ENCODE peak calls at places on chromosome 19, in five cellular contexts. O, A, J, D and R are unnamed samples.

GRCh38 chr19:39409207-39409885 is 2.7 kb downstream of the ZFP36 start:
- DNase-seq in O (peak; percentile 92), A (peak; percentile 74), J (peak; percentile 60), D (peak; percentile 94), R (peak; percentile 88)

GRCh38 chr19:4206818-4207484 is 22.4 kb upstream of the EBI3 start:
- DNase-seq in O (no peak), A (peak; percentile 37), J (peak; percentile 14), D (no peak), R (no peak)

GRCh38 chr19:57436392-57436791 is 1.3 kb downstream of the ZNF749 start:
- DNase-seq in O (no peak), A (no peak), J (no peak), D (no peak), R (no peak)

GRCh38 chr19:677201-677600 is 1.0 kb downstream of the FSTL3 start:
- DNase-seq in O (peak; percentile 81), A (peak; percentile 85), J (peak; percentile 89), D (peak; percentile 75), R (peak; percentile 67)

GRCh38 chr19:28258794-28259193 is 954.2 kb downstream of the UQCRFS1 start:
- DNase-seq in O (no peak), A (no peak), J (no peak), D (no peak), R (no peak)

GRCh38 chr19:45507864-45508680 is 793 bp downstream of the VASP start:
- DNase-seq in O (no peak), A (no peak), J (peak; percentile 44), D (peak; percentile 52), R (peak; percentile 30)

GRCh38 chr19:10644351-10645007 is 9.7 kb upstream of the ILF3 start:
- DNase-seq in O (peak; percentile 89), A (peak; percentile 66), J (peak; percentile 57), D (peak; percentile 89), R (peak; percentile 57)

GRCh38 chr19:29516358-29516725 is 9.5 kb upstream of the VSTM2B start:
- DNase-seq in O (no peak), A (no peak), J (no peak), D (no peak), R (no peak)

GRCh38 chr19:51607920-51608562 is 22.2 kb downstream of the SIGLEC5 start:
- DNase-seq in O (peak; percentile 69), A (peak; percentile 45), J (peak; percentile 39), D (peak; percentile 74), R (peak; percentile 49)

GRCh38 chr19:49387936-49388372 is at the start of gene KASH5:
- DNase-seq in O (peak; percentile 75), A (peak; percentile 57), J (peak; percentile 22), D (peak; percentile 86), R (peak; percentile 31)

GRCh38 chr19:10718205-10719196 is 622 bp downstream of the DNM2 start:
- DNase-seq in O (peak; percentile 39), A (peak; percentile 37), J (peak; percentile 16), D (peak; percentile 58), R (peak; percentile 9)

GRCh38 chr19:37817180-37817911 is 38.0 kb upstream of the ZNF573 start:
- DNase-seq in O (peak; percentile 90), A (peak; percentile 45), J (peak; percentile 55), D (peak; percentile 89), R (peak; percentile 10)

GRCh38 chr19:45404557-45405434 is at the start of gene PPP1R13L:
- DNase-seq in O (peak; percentile 88), A (peak; percentile 87), J (peak; percentile 82), D (peak; percentile 87), R (peak; percentile 90)

GRCh38 chr19:38020331-38020730 is 113.3 kb downstream of the SIPA1L3 start:
- DNase-seq in O (no peak), A (no peak), J (no peak), D (no peak), R (no peak)

GRCh38 chr19:42069619-42070293 is at the start of gene GRIK5:
- DNase-seq in O (no peak), A (no peak), J (no peak), D (no peak), R (no peak)

GRCh38 chr19:798415-799075 is 1.3 kb downstream of the PTBP1 start:
- DNase-seq in O (peak; percentile 23), A (no peak), J (no peak), D (no peak), R (no peak)

GRCh38 chr19:48900477-48901452 is 653 bp downstream of the NUCB1 start:
- DNase-seq in O (no peak), A (peak; percentile 55), J (peak; percentile 33), D (no peak), R (peak; percentile 20)

GRCh38 chr19:50327461-50328256 is 1.5 kb downstream of the KCNC3 start:
- DNase-seq in O (no peak), A (no peak), J (no peak), D (no peak), R (no peak)

GRCh38 chr19:53608381-53608780 is 23.4 kb upstream of the DPRX start:
- DNase-seq in O (no peak), A (no peak), J (no peak), D (no peak), R (no peak)

GRCh38 chr19:45443462-45444317 is 20.0 kb upstream of the ERCC1 start:
- DNase-seq in O (peak; percentile 98), A (peak; percentile 85), J (peak; percentile 78), D (peak; percentile 99), R (peak; percentile 84)

GRCh38 chr19:6273701-6274601 is 5.8 kb downstream of the MLLT1 start:
- DNase-seq in O (peak; percentile 79), A (peak; percentile 82), J (peak; percentile 91), D (peak; percentile 80), R (peak; percentile 77)
- H3K4me3 ChIP-seq in O (peak overlapping the region; percentile 46), A (peak overlapping the region; percentile 16), J (peak overlapping the region; percentile 13), D (peak overlapping the region; percentile 34), R (peak overlapping the region; percentile 7)

GRCh38 chr19:33430674-33431277 is 57.3 kb downstream of the CEBPG start:
- DNase-seq in O (peak; percentile 54), A (peak; percentile 62), J (peak; percentile 47), D (peak; percentile 70), R (peak; percentile 39)
- H3K4me3 ChIP-seq in O (no peak overlapping the region), A (no peak overlapping the region), J (no peak overlapping the region), D (no peak overlapping the region), R (no peak overlapping the region)

DNA sequence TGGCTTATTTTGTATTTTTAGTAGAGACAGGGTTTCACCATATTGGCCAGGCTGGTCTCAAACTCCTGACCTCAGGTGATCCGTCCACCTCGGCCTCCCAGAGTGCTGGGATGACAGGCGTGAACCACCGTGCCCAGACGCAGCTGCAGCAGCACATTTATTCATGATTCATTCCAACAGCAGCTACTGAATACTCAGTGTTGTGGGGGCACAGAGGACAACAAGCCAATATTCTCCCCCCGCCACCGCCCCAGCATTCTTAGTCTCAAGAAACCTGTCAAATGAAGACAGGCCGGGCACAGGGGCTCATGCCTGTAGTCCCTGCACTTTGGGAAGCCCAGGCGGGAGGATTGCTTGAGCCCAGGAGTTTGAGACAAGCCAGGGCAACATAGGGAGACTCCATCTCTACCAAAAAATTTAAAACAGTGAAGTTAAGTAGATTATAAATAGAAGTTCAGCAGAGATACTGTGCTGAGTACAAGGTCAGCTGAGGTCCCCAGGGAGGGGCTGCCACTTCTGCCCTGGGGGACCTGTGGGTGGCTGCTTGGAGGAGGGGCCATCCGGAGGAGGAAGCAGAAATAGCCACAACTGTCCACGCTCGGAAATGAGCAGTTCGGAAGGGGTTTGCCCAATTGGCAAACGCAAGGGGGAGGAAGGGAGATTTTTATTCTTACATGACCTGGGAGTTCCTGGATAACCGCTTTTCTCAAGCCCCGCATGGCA is 4.3 kb downstream of the DOT1L start:
- DNase-seq in O (peak; percentile 85), A (peak; percentile 40), J (peak; percentile 61), D (peak; percentile 73), R (no peak)
- H3K4me3 ChIP-seq in O (peak overlapping the region; percentile 43), A (no peak overlapping the region), J (no peak overlapping the region), D (peak overlapping the region; percentile 23), R (no peak overlapping the region)

DNA sequence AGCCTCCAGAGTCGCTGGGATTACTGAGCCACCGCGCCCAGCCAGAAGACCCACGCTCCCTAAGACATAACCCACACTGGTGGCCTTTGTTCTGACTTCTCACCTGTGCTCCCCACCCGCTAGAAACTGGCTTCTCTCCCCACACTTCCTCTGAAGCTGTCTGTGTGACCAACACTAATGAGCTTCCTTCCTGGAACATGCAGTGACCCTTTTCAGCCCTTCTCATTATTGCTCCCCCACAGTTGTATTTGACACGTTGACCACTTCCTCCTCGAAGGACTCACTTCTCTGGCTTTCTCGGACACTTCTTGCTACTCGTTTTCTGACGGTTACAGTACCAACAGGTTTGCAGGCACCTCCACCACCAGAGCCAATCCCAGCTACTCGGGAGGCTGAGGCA is 10.9 kb downstream of the NCR1 start:
- DNase-seq in O (no peak), A (no peak), J (no peak), D (no peak), R (no peak)
- H3K4me3 ChIP-seq in O (no peak overlapping the region), A (no peak overlapping the region), J (no peak overlapping the region), D (no peak overlapping the region), R (no peak overlapping the region)

GRCh38 chr19:30898353-30899103 is 450.7 kb downstream of the TSHZ3 start:
- DNase-seq in O (no peak), A (no peak), J (no peak), D (no peak), R (no peak)

GRCh38 chr19:30897034-30897433 is 452.2 kb downstream of the TSHZ3 start:
- DNase-seq in O (no peak), A (no peak), J (no peak), D (no peak), R (no peak)

GRCh38 chr19:30896551-30896950 is 452.7 kb downstream of the TSHZ3 start:
- DNase-seq in O (peak; percentile 55), A (no peak), J (no peak), D (no peak), R (no peak)

GRCh38 chr19:30897553-30897952 is 451.7 kb downstream of the TSHZ3 start:
- DNase-seq in O (no peak), A (no peak), J (no peak), D (no peak), R (no peak)

DNA sequence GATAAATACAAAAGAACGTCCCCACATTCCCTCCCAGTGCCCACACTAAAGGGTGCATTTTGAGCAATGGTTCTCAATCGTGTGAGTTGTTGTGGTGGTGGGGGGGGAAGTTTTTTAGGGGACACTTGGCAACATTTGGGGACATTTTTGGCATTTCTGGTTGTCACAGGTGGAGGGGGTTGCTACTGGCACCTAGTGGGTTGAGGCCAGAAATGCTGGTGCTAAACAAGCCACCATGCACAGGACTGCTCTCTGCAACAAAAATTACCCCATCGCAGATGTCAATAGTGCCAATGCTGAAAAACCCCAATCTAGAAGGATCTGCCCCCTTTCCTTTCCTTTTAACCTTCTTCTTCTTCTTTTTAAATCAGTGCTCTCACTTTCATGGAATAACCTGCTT is 453.3 kb downstream of the TSHZ3 start:
- DNase-seq in O (no peak), A (no peak), J (no peak), D (no peak), R (no peak)
- H3K4me3 ChIP-seq in O (no peak overlapping the region), A (no peak overlapping the region), J (no peak overlapping the region), D (no peak overlapping the region), R (no peak overlapping the region)

GRCh38 chr19:40754611-40755247 is 3.7 kb downstream of the SNRPA start:
- DNase-seq in O (no peak), A (no peak), J (no peak), D (no peak), R (no peak)
- H3K4me3 ChIP-seq in O (no peak overlapping the region), A (no peak overlapping the region), J (no peak overlapping the region), D (no peak overlapping the region), R (no peak overlapping the region)

GRCh38 chr19:18789883-18790565 is 1.1 kb downstream of the COMP start:
- DNase-seq in O (no peak), A (no peak), J (peak; percentile 25), D (no peak), R (no peak)
- H3K4me3 ChIP-seq in O (peak overlapping the region; percentile 39), A (no peak overlapping the region), J (no peak overlapping the region), D (peak overlapping the region; percentile 37), R (no peak overlapping the region)